ENCODE peak calls at places on chromosomes 13 and 19, in nine cellular contexts. One of them, this sample, is unnamed.
A peak's percentile ranks its signal among the peaks of the same experiment; 100 is the strongest.

GRCh38 chr13:77779461-77780272 is 82.2 kb downstream of the SLAIN1 start:
- DNase-seq in HFF-Myc: peak; percentile 14
- DNase-seq in tibial artery: no peak
- DNase-seq in lower leg skin: no peak
- DNase-seq in spleen: no peak
- DNase-seq in fibroblast of the aortic adventitia: peak; percentile 92
- DNase-seq in MM.1S: peak; percentile 85
- DNase-seq in AG09309: peak; percentile 13
- DNase-seq in thoracic aorta: no peak
- DNase-seq in this sample: peak; percentile 48

GRCh38 chr19:34428549-34429285 is 536 bp downstream of the UBA2 start:
- DNase-seq in lower leg skin: peak; percentile 84
- DNase-seq in spleen: no peak
- DNase-seq in fibroblast of the aortic adventitia: peak; percentile 26
- DNase-seq in MM.1S: peak; percentile 41
- DNase-seq in tibial artery: peak; percentile 89
- DNase-seq in thoracic aorta: no peak
- DNase-seq in AG09309: no peak
- DNase-seq in HFF-Myc: no peak
- DNase-seq in this sample: no peak

GRCh38 chr19:18661346-18661745 is 22.1 kb upstream of the CRTC1 start:
- DNase-seq in tibial artery: no peak
- DNase-seq in fibroblast of the aortic adventitia: no peak
- DNase-seq in lower leg skin: no peak
- DNase-seq in HFF-Myc: no peak
- DNase-seq in thoracic aorta: no peak
- DNase-seq in AG09309: no peak
- DNase-seq in spleen: no peak
- DNase-seq in MM.1S: no peak
- DNase-seq in this sample: no peak

GRCh38 chr13:54657588-54657987 is 1629.0 kb downstream of the OLFM4 start:
- DNase-seq in HFF-Myc: no peak
- DNase-seq in lower leg skin: no peak
- DNase-seq in spleen: no peak
- DNase-seq in tibial artery: no peak
- DNase-seq in thoracic aorta: no peak
- DNase-seq in MM.1S: no peak
- DNase-seq in AG09309: no peak
- DNase-seq in fibroblast of the aortic adventitia: no peak
- DNase-seq in this sample: no peak

GRCh38 chr19:7869453-7869909 is 4.7 kb downstream of the PRR36 start:
- DNase-seq in HFF-Myc: no peak
- DNase-seq in tibial artery: no peak
- DNase-seq in thoracic aorta: no peak
- DNase-seq in MM.1S: peak; percentile 78
- DNase-seq in AG09309: no peak
- DNase-seq in lower leg skin: peak; percentile 93
- DNase-seq in fibroblast of the aortic adventitia: peak; percentile 25
- DNase-seq in spleen: peak; percentile 93
- DNase-seq in this sample: no peak

GRCh38 chr19:55176116-55176515 is 4.0 kb downstream of the SYT5 start:
- DNase-seq in MM.1S: no peak
- DNase-seq in HFF-Myc: no peak
- DNase-seq in tibial artery: no peak
- DNase-seq in lower leg skin: no peak
- DNase-seq in AG09309: no peak
- DNase-seq in thoracic aorta: no peak
- DNase-seq in spleen: no peak
- DNase-seq in fibroblast of the aortic adventitia: no peak
- DNase-seq in this sample: no peak

GRCh38 chr19:6216996-6217751 is 62.6 kb downstream of the MLLT1 start:
- DNase-seq in thoracic aorta: no peak
- DNase-seq in AG09309: no peak
- DNase-seq in lower leg skin: peak; percentile 86
- DNase-seq in tibial artery: peak; percentile 64
- DNase-seq in spleen: peak; percentile 71
- DNase-seq in HFF-Myc: no peak
- DNase-seq in fibroblast of the aortic adventitia: peak; percentile 24
- DNase-seq in MM.1S: no peak
- DNase-seq in this sample: peak; percentile 93

GRCh38 chr19:49425922-49426592 is 869 bp downstream of the GFY start:
- DNase-seq in tibial artery: no peak
- DNase-seq in spleen: no peak
- DNase-seq in fibroblast of the aortic adventitia: no peak
- DNase-seq in HFF-Myc: no peak
- DNase-seq in thoracic aorta: no peak
- DNase-seq in MM.1S: no peak
- DNase-seq in lower leg skin: no peak
- DNase-seq in AG09309: no peak
- DNase-seq in this sample: no peak

GRCh38 chr13:26867451-26868067 is 107.0 kb upstream of the GPR12 start:
- DNase-seq in HFF-Myc: peak; percentile 7
- DNase-seq in spleen: no peak
- DNase-seq in thoracic aorta: no peak
- DNase-seq in MM.1S: no peak
- DNase-seq in fibroblast of the aortic adventitia: peak; percentile 43
- DNase-seq in AG09309: no peak
- DNase-seq in tibial artery: no peak
- DNase-seq in lower leg skin: no peak
- DNase-seq in this sample: no peak

GRCh38 chr13:73602295-73602694 is 531.9 kb downstream of the KLF12 start:
- DNase-seq in HFF-Myc: peak; percentile 2
- DNase-seq in MM.1S: no peak
- DNase-seq in AG09309: no peak
- DNase-seq in spleen: no peak
- DNase-seq in lower leg skin: no peak
- DNase-seq in fibroblast of the aortic adventitia: peak; percentile 22
- DNase-seq in thoracic aorta: no peak
- DNase-seq in tibial artery: no peak
- DNase-seq in this sample: peak; percentile 66

GRCh38 chr19:56245062-56245740 is 27.3 kb upstream of the EDDM13 start:
- DNase-seq in MM.1S: no peak
- DNase-seq in thoracic aorta: no peak
- DNase-seq in lower leg skin: no peak
- DNase-seq in fibroblast of the aortic adventitia: no peak
- DNase-seq in AG09309: no peak
- DNase-seq in spleen: no peak
- DNase-seq in tibial artery: no peak
- DNase-seq in HFF-Myc: no peak
- DNase-seq in this sample: no peak

GRCh38 chr13:42040730-42041016 is 7.8 kb upstream of the DGKH start:
- DNase-seq in tibial artery: no peak
- DNase-seq in lower leg skin: no peak
- DNase-seq in HFF-Myc: no peak
- DNase-seq in MM.1S: no peak
- DNase-seq in spleen: no peak
- DNase-seq in fibroblast of the aortic adventitia: no peak
- DNase-seq in thoracic aorta: no peak
- DNase-seq in AG09309: no peak
- DNase-seq in this sample: no peak

GRCh38 chr13:89238496-89238895 is 1567.3 kb downstream of the SLITRK5 start:
- DNase-seq in thoracic aorta: no peak
- DNase-seq in MM.1S: no peak
- DNase-seq in AG09309: no peak
- DNase-seq in fibroblast of the aortic adventitia: no peak
- DNase-seq in tibial artery: no peak
- DNase-seq in spleen: no peak
- DNase-seq in HFF-Myc: no peak
- DNase-seq in lower leg skin: no peak
- DNase-seq in this sample: no peak

DNA sequence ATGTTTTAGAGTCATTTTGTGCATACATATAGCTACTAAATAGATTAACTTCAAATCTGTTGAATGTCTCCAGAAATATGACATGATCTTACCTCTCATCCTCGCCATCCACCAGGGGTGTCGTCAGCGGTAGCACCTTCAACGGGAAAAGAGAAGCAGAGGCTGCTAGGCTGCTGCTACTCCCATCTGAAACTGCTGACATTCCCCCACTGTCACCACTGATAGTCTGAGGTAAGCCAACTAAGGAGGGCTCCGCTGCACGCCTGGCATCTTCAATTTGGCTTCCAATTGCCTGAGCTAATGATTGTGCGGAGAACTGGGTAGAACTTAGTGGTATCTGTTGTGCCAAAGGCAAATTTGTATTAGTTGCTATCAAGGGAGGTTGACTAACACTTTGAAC is 3.1 kb downstream of the TSC22D1 start:
- DNase-seq in HFF-Myc: no peak
- DNase-seq in lower leg skin: no peak
- DNase-seq in spleen: no peak
- DNase-seq in tibial artery: no peak
- DNase-seq in fibroblast of the aortic adventitia: no peak
- DNase-seq in MM.1S: no peak
- DNase-seq in thoracic aorta: no peak
- DNase-seq in AG09309: no peak
- DNase-seq in this sample: no peak
- H3K4me3 ChIP-seq in HFF-Myc: peak overlapping the region; percentile 86
- H3K4me3 ChIP-seq in lower leg skin: no peak overlapping the region
- H3K4me3 ChIP-seq in spleen: no peak overlapping the region
- H3K4me3 ChIP-seq in tibial artery: peak overlapping the region; percentile 87
- H3K4me3 ChIP-seq in fibroblast of the aortic adventitia: peak overlapping the region; percentile 71
- H3K4me3 ChIP-seq in MM.1S: no peak overlapping the region
- H3K4me3 ChIP-seq in thoracic aorta: peak overlapping the region; percentile 96
- H3K4me3 ChIP-seq in AG09309: peak overlapping the region; percentile 66
- H3K4me3 ChIP-seq in this sample: peak overlapping the region; percentile 90

DNA sequence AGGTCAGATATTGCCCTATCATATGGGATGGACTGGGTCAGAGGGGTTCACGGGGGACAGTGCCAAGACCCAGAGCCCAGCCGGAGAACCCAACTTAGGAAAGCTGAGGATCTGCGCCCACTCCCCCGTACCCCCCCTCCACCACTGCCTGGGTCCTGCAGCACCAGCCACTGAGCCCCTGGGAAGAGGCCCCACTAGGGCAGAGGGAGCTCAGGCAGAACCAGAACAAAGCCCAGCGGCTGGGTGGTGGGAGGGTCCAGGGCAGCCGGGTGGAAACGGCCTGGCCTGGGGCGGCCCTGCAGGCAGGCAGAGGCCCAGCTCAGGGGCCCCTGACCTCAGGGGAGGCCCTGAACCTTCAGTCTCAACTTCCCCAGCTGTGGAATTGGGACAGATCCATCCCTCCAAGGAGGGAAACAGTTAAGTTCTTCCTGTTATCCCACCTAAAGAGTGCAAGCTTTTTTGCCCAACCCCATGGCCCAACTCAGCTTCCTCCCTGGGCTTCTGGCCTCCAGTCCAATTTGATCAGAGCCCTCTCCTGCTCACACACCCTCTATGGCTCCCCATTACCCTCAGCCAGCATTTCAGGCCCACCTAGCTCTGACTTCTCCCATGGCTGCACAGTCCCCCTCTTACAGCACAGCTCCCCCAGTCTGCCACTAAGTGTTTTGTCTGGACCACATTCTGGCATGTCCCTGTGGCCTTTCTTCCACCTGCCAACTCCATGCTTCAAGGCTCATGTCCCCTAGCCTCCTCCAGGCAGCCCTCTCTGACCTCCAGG is 3.1 kb downstream of the NR2F6 start:
- DNase-seq in fibroblast of the aortic adventitia: no peak
- DNase-seq in spleen: no peak
- DNase-seq in HFF-Myc: no peak
- DNase-seq in AG09309: no peak
- DNase-seq in MM.1S: no peak
- DNase-seq in lower leg skin: no peak
- DNase-seq in thoracic aorta: no peak
- DNase-seq in tibial artery: no peak
- DNase-seq in this sample: no peak
- H3K4me3 ChIP-seq in fibroblast of the aortic adventitia: peak overlapping the region; percentile 90
- H3K4me3 ChIP-seq in spleen: no peak overlapping the region
- H3K4me3 ChIP-seq in HFF-Myc: peak overlapping the region; percentile 86
- H3K4me3 ChIP-seq in AG09309: peak overlapping the region; percentile 7
- H3K4me3 ChIP-seq in MM.1S: no peak overlapping the region
- H3K4me3 ChIP-seq in lower leg skin: no peak overlapping the region
- H3K4me3 ChIP-seq in thoracic aorta: peak overlapping the region; percentile 84
- H3K4me3 ChIP-seq in tibial artery: peak overlapping the region; percentile 86
- H3K4me3 ChIP-seq in this sample: no peak overlapping the region

DNA sequence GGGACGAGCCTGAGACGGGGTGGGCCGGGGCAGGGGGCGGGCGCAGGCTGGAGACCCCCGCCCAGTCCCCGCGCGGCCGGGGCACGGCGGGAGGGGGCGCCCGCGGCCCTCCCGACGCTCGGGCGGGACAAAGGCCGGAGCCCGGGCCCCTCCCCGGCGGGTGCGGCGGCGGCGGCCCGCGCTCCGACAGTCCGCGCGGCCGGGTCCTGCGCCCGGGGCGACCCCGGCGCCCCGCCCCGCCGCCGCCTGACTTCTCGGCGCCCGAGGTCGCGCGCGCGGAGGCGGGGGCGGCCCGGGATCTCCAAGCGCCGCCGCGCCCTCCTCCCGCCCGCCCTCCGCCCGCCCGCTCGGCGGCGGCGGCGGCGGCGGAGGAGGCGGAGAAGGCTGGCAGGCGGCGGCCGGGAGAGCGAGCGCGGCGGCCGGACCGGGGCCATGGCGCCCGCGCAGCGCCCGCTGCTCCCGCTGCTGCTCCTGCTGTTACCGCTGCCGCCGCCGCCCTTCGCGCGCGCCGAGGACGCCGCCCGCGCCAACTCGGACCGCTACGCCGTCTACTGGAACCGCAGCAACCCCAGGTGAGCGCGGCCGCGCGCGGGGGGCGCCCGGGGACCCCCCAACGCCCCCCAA is at the start of gene EFNA2:
- DNase-seq in HFF-Myc: no peak
- DNase-seq in AG09309: no peak
- DNase-seq in MM.1S: no peak
- DNase-seq in spleen: no peak
- DNase-seq in fibroblast of the aortic adventitia: no peak
- DNase-seq in lower leg skin: no peak
- DNase-seq in tibial artery: no peak
- DNase-seq in thoracic aorta: no peak
- DNase-seq in this sample: no peak
- H3K4me3 ChIP-seq in HFF-Myc: no peak within 1 kb of the TSS
- H3K4me3 ChIP-seq in AG09309: no peak within 1 kb of the TSS
- H3K4me3 ChIP-seq in MM.1S: no peak within 1 kb of the TSS
- H3K4me3 ChIP-seq in spleen: no peak within 1 kb of the TSS
- H3K4me3 ChIP-seq in fibroblast of the aortic adventitia: peak within 1 kb of the TSS; percentile 28
- H3K4me3 ChIP-seq in lower leg skin: no peak within 1 kb of the TSS
- H3K4me3 ChIP-seq in tibial artery: peak within 1 kb of the TSS; percentile 20
- H3K4me3 ChIP-seq in thoracic aorta: no peak within 1 kb of the TSS
- H3K4me3 ChIP-seq in this sample: peak within 1 kb of the TSS; percentile 23

DNA sequence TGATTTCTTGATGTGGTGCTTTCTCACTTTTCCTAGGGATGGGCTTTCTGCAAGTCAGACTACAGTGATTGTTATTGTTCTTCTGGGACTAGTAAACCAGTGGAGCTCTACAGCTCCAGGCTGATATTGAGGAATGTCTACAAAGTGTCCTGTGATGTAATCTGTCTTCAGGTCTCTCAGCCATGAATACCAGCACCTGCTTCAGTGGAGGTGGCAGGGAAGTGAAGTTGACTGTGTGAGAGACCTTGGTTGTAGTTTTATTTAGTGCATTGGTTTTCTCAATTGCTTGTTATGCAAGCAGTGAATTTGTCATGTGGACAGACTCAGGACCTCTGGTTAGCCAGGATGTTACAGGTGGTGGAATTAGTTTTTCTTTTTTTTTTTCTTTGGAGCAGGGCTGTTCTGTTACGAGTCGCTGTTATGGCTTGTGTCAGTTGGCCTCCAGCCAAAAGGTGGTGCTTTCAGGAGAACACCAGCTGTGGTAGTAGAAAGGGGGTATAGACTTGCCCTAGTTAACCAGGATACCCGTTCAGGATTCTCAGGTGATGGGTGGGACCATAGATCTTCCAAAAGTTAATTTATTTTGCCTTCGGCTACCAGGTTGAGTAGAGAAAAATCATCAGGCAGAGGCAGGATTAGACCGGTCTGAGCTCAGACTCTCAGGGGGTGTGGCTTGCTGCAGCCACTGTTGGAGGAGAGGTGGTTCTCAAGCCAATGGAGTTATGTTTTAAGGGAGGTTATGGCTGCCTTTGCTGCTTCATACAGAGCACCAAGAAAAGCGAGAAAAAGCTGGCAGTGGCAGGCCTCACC is 11.9 kb upstream of the ZNF675 start:
- DNase-seq in fibroblast of the aortic adventitia: no peak
- DNase-seq in AG09309: no peak
- DNase-seq in HFF-Myc: no peak
- DNase-seq in spleen: no peak
- DNase-seq in thoracic aorta: no peak
- DNase-seq in lower leg skin: no peak
- DNase-seq in MM.1S: peak; percentile 34
- DNase-seq in tibial artery: no peak
- DNase-seq in this sample: no peak
- H3K4me3 ChIP-seq in fibroblast of the aortic adventitia: no peak overlapping the region
- H3K4me3 ChIP-seq in AG09309: no peak overlapping the region
- H3K4me3 ChIP-seq in HFF-Myc: no peak overlapping the region
- H3K4me3 ChIP-seq in spleen: no peak overlapping the region
- H3K4me3 ChIP-seq in thoracic aorta: no peak overlapping the region
- H3K4me3 ChIP-seq in lower leg skin: no peak overlapping the region
- H3K4me3 ChIP-seq in MM.1S: peak overlapping the region; percentile 1
- H3K4me3 ChIP-seq in tibial artery: no peak overlapping the region
- H3K4me3 ChIP-seq in this sample: peak overlapping the region; percentile 5

This sample was measured in retinal pigment epithelial cell.